ENCODE peak calls at places on chromosomes 3 and 15, in eight cellular contexts. B, S, M, O, E, X, V and F are unnamed samples. For H3K27me3, the result is how much of the 10 kb centered on the place peaks cover.

GRCh38 chr3:87225659-87226058 is 1.4 kb upstream of the CHMP2B start:
- DNase-seq in B (no peak), S (no peak), M (no peak), O (no peak), E (peak), X (no peak), V (peak), F (no peak)

GRCh38 chr3:156416846-156417581 is 137.9 kb downstream of the SSR3 start:
- DNase-seq in B (no peak), S (no peak), M (no peak), O (no peak), E (no peak), X (no peak), V (no peak), F (no peak)

GRCh38 chr3:141441381-141442365 is 45.2 kb upstream of the RASA2 start:
- DNase-seq in B (peak), S (peak), M (peak), O (peak), E (peak), X (peak), V (peak), F (peak)

GRCh38 chr3:8822141-8822540 is 52.7 kb upstream of the OXTR start:
- DNase-seq in B (no peak), S (peak), M (no peak), O (no peak), E (no peak), X (peak), V (no peak), F (no peak)

GRCh38 chr3:171351676-171352075 is 108.5 kb downstream of the TNIK start:
- DNase-seq in B (no peak), S (peak), M (no peak), O (no peak), E (no peak), X (peak), V (no peak), F (no peak)

GRCh38 chr15:67126551-67127333 is 61.3 kb downstream of the SMAD3 start:
- DNase-seq in B (no peak), S (no peak), M (no peak), O (no peak), E (no peak), X (no peak), V (no peak), F (peak)

GRCh38 chr15:40776537-40777141 is 6.9 kb downstream of the C15orf62 start:
- DNase-seq in B (no peak), S (peak), M (no peak), O (no peak), E (no peak), X (peak), V (no peak), F (no peak)

GRCh38 chr3:99376926-99377325 is 261.5 kb upstream of the COL8A1 start:
- DNase-seq in B (no peak), S (no peak), M (no peak), O (no peak), E (no peak), X (no peak), V (no peak), F (no peak)

GRCh38 chr15:62545392-62546227 is 380.5 kb upstream of the C2CD4B start:
- DNase-seq in B (no peak), S (peak), M (no peak), O (peak), E (peak), X (no peak), V (no peak), F (peak)

GRCh38 chr3:69143605-69144004 is 21.2 kb upstream of the LMOD3 start:
- DNase-seq in B (peak), S (peak), M (no peak), O (no peak), E (no peak), X (peak), V (no peak), F (no peak)

GRCh38 chr15:44535509-44536297 is 1.2 kb upstream of the EIF3J start:
- DNase-seq in B (no peak), S (no peak), M (no peak), O (peak), E (peak), X (no peak), V (peak), F (no peak)

GRCh38 chr3:192449036-192449435 is 278.3 kb downstream of the FGF12 start:
- DNase-seq in B (no peak), S (no peak), M (no peak), O (no peak), E (no peak), X (no peak), V (no peak), F (no peak)

GRCh38 chr15:62868507-62868906 is 174.0 kb upstream of the TPM1 start:
- DNase-seq in B (no peak), S (no peak), M (no peak), O (no peak), E (no peak), X (no peak), V (no peak), F (no peak)

GRCh38 chr3:115855911-115856310 is 232.6 kb downstream of the GAP43 start:
- DNase-seq in B (no peak), S (peak), M (no peak), O (no peak), E (no peak), X (no peak), V (no peak), F (no peak)

GRCh38 chr3:138974467-138974866 is 27.4 kb downstream of the FOXL2NB start:
- DNase-seq in B (no peak), S (peak), M (no peak), O (no peak), E (no peak), X (no peak), V (no peak), F (no peak)

GRCh38 chr3:112647122-112647521 is 6.2 kb upstream of the CCDC80 start:
- DNase-seq in B (no peak), S (peak), M (no peak), O (no peak), E (no peak), X (peak), V (no peak), F (no peak)

GRCh38 chr3:122943828-122944190 is 83.8 kb downstream of the SEMA5B start:
- DNase-seq in B (no peak), S (no peak), M (no peak), O (no peak), E (no peak), X (no peak), V (no peak), F (no peak)

GRCh38 chr3:42376397-42376798 is 34.0 kb downstream of the LYZL4 start:
- DNase-seq in B (no peak), S (peak), M (no peak), O (peak), E (no peak), X (peak), V (no peak), F (peak)

GRCh38 chr3:75224419-75224818 is 439.7 kb upstream of the FRG2C start:
- DNase-seq in B (no peak), S (no peak), M (no peak), O (no peak), E (no peak), X (no peak), V (no peak), F (no peak)

GRCh38 chr15:76203346-76203745 is 107.9 kb downstream of the ETFA start:
- DNase-seq in B (no peak), S (no peak), M (no peak), O (no peak), E (no peak), X (no peak), V (no peak), F (no peak)

GRCh38 chr3:8509961-8510360 is 8.3 kb downstream of the LMCD1 start:
- DNase-seq in B (no peak), S (peak), M (no peak), O (no peak), E (no peak), X (peak), V (no peak), F (no peak)

GRCh38 chr3:190737451-190737850 is 125.0 kb downstream of the GMNC start:
- DNase-seq in B (no peak), S (no peak), M (no peak), O (no peak), E (no peak), X (no peak), V (no peak), F (no peak)

GRCh38 chr15:34161329-34161953 is 48.5 kb downstream of the KATNBL1 start:
- DNase-seq in B (no peak), S (peak), M (no peak), O (no peak), E (no peak), X (peak), V (no peak), F (no peak)

GRCh38 chr15:41494922-41495735 is 1.5 kb downstream of the ITPKA start:
- DNase-seq in B (no peak), S (no peak), M (no peak), O (no peak), E (no peak), X (no peak), V (no peak), F (no peak)

GRCh38 chr3:43753743-43754142 is 63.0 kb downstream of the ABHD5 start:
- DNase-seq in B (no peak), S (peak), M (no peak), O (no peak), E (no peak), X (peak), V (no peak), F (no peak)

GRCh38 chr3:30333143-30333542 is 273.3 kb upstream of the TGFBR2 start:
- DNase-seq in B (no peak), S (no peak), M (no peak), O (no peak), E (no peak), X (no peak), V (no peak), F (no peak)

GRCh38 chr15:79593119-79593869 is 161.2 kb downstream of the MINAR1 start:
- DNase-seq in B (no peak), S (peak), M (no peak), O (no peak), E (no peak), X (no peak), V (no peak), F (no peak)

GRCh38 chr3:8523041-8523440 is 21.4 kb downstream of the LMCD1 start:
- DNase-seq in B (no peak), S (no peak), M (no peak), O (no peak), E (no peak), X (no peak), V (no peak), F (no peak)

GRCh38 chr3:40043444-40043755 is 234.0 kb downstream of the MYRIP start:
- DNase-seq in B (no peak), S (no peak), M (no peak), O (no peak), E (no peak), X (no peak), V (no peak), F (no peak)

GRCh38 chr3:194205675-194206133 is 69.8 kb downstream of the HES1 start:
- DNase-seq in B (no peak), S (no peak), M (no peak), O (no peak), E (no peak), X (peak), V (no peak), F (no peak)

GRCh38 chr3:135078283-135078682 is 283.2 kb downstream of the EPHB1 start:
- DNase-seq in B (no peak), S (no peak), M (no peak), O (no peak), E (no peak), X (no peak), V (no peak), F (no peak)

GRCh38 chr3:135072431-135072830 is 277.4 kb downstream of the EPHB1 start:
- DNase-seq in B (no peak), S (no peak), M (no peak), O (no peak), E (no peak), X (no peak), V (no peak), F (no peak)

GRCh38 chr3:135071483-135071882 is 276.4 kb downstream of the EPHB1 start:
- DNase-seq in B (no peak), S (no peak), M (no peak), O (no peak), E (no peak), X (no peak), V (no peak), F (no peak)

GRCh38 chr3:135077186-135077585 is 282.1 kb downstream of the EPHB1 start:
- DNase-seq in B (no peak), S (no peak), M (no peak), O (no peak), E (no peak), X (no peak), V (no peak), F (no peak)

GRCh38 chr3:135075157-135075556 is 280.1 kb downstream of the EPHB1 start:
- DNase-seq in B (no peak), S (no peak), M (no peak), O (no peak), E (no peak), X (no peak), V (no peak), F (no peak)
- H3K27me3 ChIP-seq in B (under half), S (under half), M (under half), O (under half), E (under half), X (under half), V (under half), F (under half)

DNA sequence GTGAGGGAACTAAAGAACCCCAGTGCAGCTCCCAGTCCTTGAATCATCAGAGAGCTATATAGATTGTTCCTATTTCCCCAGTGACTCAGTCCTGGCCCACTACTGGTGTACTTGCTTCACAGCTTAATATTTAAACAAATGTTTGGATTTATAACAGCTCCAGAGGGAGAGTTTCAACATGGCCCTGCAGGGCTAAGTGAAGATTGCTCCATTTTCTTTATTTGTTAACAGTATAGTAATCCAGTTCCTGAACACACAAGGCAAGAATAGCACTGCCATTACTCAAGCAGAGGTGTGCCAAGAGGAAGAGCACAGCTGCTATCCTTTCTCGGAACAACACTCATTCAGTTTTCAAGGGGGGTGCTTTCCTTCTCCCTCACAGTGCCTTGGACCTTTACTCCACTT is 6.5 kb downstream of the SQOR start:
- DNase-seq in B (no peak), S (peak), M (no peak), O (no peak), E (peak), X (peak), V (no peak), F (peak)
- TF ChIP-seq CTCF in B (no peak), S (peak), M (no peak), O (no peak), E (peak), X (no peak), V (no peak), F (no peak)

GRCh38 chr3:159560214-159561004 is 428.2 kb upstream of the IL12A start:
- DNase-seq in B (no peak), S (no peak), M (no peak), O (no peak), E (no peak), X (no peak), V (no peak), F (no peak)
- H3K27ac ChIP-seq in B (no peak), S (no peak), M (no peak), O (no peak), E (no peak), X (no peak), V (no peak), F (no peak)

GRCh38 chr3:10964537-10965167 is 27.9 kb upstream of the SLC6A1 start:
- DNase-seq in B (peak), S (peak), M (no peak), O (no peak), E (peak), X (no peak), V (no peak), F (no peak)
- H3K27me3 ChIP-seq in B (under half), S (under half), M (under half), O (under half), E (under half), X (half or more), V (under half), F (under half)

GRCh38 chr15:58221591-58222241 is 83.5 kb downstream of the AQP9 start:
- DNase-seq in B (peak), S (peak), M (no peak), O (peak), E (peak), X (no peak), V (no peak), F (no peak)
- TF ChIP-seq CTCF in B (peak), S (peak), M (peak), O (peak), E (no peak), X (peak), V (no peak), F (no peak)

DNA sequence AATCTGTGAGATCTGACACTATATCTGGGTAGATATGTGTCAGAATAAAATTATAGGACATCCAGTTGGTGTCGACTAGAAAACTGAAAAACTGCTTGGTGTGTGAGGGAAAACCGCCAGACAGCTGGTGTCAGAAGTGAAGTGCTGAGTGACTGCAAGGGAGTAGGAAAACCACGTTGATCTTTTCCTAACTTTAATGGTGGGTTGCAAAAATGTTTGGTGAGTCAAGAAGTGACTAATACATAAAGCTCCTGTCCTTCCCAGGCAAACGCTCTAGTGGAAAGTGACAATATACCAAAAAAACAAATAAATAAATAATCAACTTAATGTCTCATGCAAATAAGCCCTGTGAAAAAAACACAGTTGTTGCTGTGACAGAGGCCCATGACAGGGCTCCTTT is 7.3 kb upstream of the CD96 start:
- DNase-seq in B (no peak), S (peak), M (no peak), O (no peak), E (no peak), X (peak), V (no peak), F (no peak)
- H3K27ac ChIP-seq in B (no peak), S (no peak), M (no peak), O (no peak), E (no peak), X (no peak), V (no peak), F (no peak)

GRCh38 chr3:195717852-195718476 is 2.8 kb upstream of the MUC20 start:
- DNase-seq in B (no peak), S (no peak), M (no peak), O (no peak), E (no peak), X (no peak), V (no peak), F (no peak)

GRCh38 chr3:195715583-195716266 is 5.1 kb upstream of the MUC20 start:
- DNase-seq in B (peak), S (peak), M (no peak), O (no peak), E (peak), X (peak), V (no peak), F (no peak)

GRCh38 chr3:195718477-195718984 is 2.2 kb upstream of the MUC20 start:
- DNase-seq in B (no peak), S (no peak), M (no peak), O (no peak), E (no peak), X (no peak), V (no peak), F (no peak)

GRCh38 chr3:195715134-195715533 is 5.6 kb upstream of the MUC20 start:
- DNase-seq in B (peak), S (no peak), M (no peak), O (no peak), E (no peak), X (no peak), V (no peak), F (no peak)

DNA sequence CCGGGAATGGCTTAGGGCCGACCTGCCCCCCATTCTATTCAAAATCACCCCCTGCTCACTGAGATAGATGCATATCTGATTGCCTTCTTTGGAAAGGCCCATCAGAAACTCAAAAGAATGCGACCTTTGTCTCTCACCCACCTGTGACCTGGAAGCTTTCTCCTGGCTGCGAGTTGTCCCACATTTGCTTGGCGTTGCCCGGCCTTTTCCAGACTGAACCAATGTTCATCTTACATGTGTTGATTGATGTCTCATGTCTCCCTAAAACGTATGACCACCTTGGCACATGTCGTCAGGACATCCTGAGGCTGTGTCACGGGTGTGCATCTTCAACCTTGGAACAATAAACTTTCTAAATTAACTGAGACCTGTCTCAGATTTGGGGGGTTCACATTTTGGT is 3.4 kb upstream of the MUC20 start:
- DNase-seq in B (no peak), S (no peak), M (no peak), O (no peak), E (no peak), X (no peak), V (no peak), F (no peak)
- H3K27me3 ChIP-seq in B (under half), S (under half), M (under half), O (under half), E (under half), X (under half), V (under half), F (under half)

GRCh38 chr3:169218314-169218983 is 445.1 kb downstream of the MECOM start:
- DNase-seq in B (no peak), S (peak), M (no peak), O (peak), E (peak), X (no peak), V (no peak), F (peak)
- TF ChIP-seq CTCF in B (peak), S (peak), M (peak), O (peak), E (peak), X (peak), V (no peak), F (peak)

DNA sequence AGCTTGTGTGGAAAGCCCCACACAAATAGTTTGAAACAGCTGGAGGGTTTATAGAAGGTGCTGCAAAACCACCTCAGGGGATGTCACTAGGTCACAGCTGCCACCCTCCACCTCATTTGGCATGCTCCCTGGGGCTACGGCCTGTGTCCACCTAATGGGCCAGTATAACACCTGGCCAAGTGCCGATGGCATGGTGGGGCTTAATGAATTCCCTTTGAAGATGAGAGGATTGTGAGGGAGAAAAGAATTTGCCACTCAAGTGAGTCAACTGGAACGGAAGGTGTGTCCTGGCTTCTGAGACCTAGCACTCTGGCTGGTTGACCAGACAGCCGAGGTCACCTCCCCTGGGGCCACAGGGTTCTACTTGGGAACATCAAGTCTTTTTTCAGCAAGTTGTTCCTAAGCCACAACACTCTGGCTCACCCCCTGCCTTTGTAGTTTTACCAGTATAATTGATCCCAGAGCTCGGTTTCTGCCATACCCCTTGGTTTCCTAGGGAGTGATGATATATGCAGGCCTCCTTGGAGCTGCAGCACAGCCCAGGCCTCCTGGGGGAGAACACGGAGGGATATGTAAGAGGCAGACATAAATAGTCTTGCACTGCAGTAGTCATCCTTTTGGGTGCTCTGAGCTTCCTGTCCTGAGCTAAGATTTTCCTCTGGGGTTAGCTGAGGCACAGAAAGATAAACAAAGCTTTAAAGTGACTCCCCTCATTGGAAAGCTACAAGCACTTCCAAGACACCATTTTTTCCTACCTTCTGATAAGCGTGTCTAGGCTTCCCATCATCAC is 178.2 kb upstream of the LPP start:
- DNase-seq in B (no peak), S (no peak), M (no peak), O (no peak), E (no peak), X (peak), V (no peak), F (peak)
- H3K27ac ChIP-seq in B (no peak), S (no peak), M (no peak), O (no peak), E (no peak), X (peak), V (no peak), F (no peak)

GRCh38 chr15:90813796-90814192 is 54.6 kb upstream of the FURIN start:
- DNase-seq in B (no peak), S (no peak), M (no peak), O (no peak), E (no peak), X (no peak), V (no peak), F (no peak)
- H3K27me3 ChIP-seq in B (under half), S (under half), M (under half), O (under half), E (under half), X (under half), V (under half), F (under half)